ENCODE peak calls at places on chromosomes 16 and 17, in five cellular contexts. V is HEK293T, E is GM12878, F is K562, D is HepG2. L is an unnamed sample.

GRCh38 chr16:78094166-78094565 is 5.3 kb upstream of the WWOX start:
- DNase-seq in V (no peak), E (no peak), F (no peak), D (no peak), L (no peak)

GRCh38 chr17:73302189-73302588 is 9.6 kb downstream of the CDC42EP4 start:
- DNase-seq in V (no peak), E (no peak), F (no peak), D (no peak), L (no peak)

GRCh38 chr16:4698321-4699029 is 5.1 kb downstream of the NUDT16L1 start:
- DNase-seq in V (no peak), E (no peak), F (no peak), D (no peak), L (peak)

GRCh38 chr17:78023042-78023441 is 64.5 kb downstream of the TNRC6C start:
- DNase-seq in V (no peak), E (no peak), F (no peak), D (no peak), L (no peak)

GRCh38 chr16:89395150-89396142 is 94.9 kb downstream of the ANKRD11 start:
- DNase-seq in V (peak), E (no peak), F (no peak), D (peak), L (peak)

GRCh38 chr16:26993988-26994387 is 72.7 kb upstream of the C16orf82 start:
- DNase-seq in V (no peak), E (no peak), F (no peak), D (no peak), L (no peak)

GRCh38 chr17:12613566-12613965 is 52.1 kb upstream of the MYOCD start:
- DNase-seq in V (no peak), E (no peak), F (no peak), D (no peak), L (no peak)

GRCh38 chr17:12599185-12599920 is 66.3 kb upstream of the MYOCD start:
- DNase-seq in V (no peak), E (no peak), F (no peak), D (no peak), L (no peak)

GRCh38 chr17:46832306-46832895 is 13.9 kb upstream of the WNT3 start:
- DNase-seq in V (no peak), E (no peak), F (no peak), D (no peak), L (no peak)

GRCh38 chr17:58969156-58969555 is 137.5 kb downstream of the TRIM37 start:
- DNase-seq in V (no peak), E (no peak), F (no peak), D (no peak), L (peak)

GRCh38 chr17:29614345-29615047 is 8.2 kb downstream of the CORO6 start:
- DNase-seq in V (no peak), E (no peak), F (no peak), D (no peak), L (peak)

GRCh38 chr17:48612854-48613691 is 2.0 kb downstream of the HOXB8 start:
- DNase-seq in V (no peak), E (no peak), F (no peak), D (peak), L (peak)

GRCh38 chr16:70706948-70707465 is 21.2 kb upstream of the MTSS2 start:
- DNase-seq in V (no peak), E (no peak), F (no peak), D (no peak), L (no peak)

GRCh38 chr16:10517868-10518267 is 62.5 kb downstream of the EMP2 start:
- DNase-seq in V (no peak), E (no peak), F (no peak), D (no peak), L (no peak)

GRCh38 chr17:57868007-57868774 is 18.3 kb upstream of the MRPS23 start:
- DNase-seq in V (peak), E (peak), F (peak), D (peak), L (peak)

GRCh38 chr17:73706428-73706827 is 62.2 kb upstream of the SDK2 start:
- DNase-seq in V (no peak), E (no peak), F (no peak), D (no peak), L (no peak)

GRCh38 chr17:59830007-59830630 is 62.6 kb downstream of the TUBD1 start:
- DNase-seq in V (no peak), E (no peak), F (no peak), D (no peak), L (no peak)

GRCh38 chr17:33896309-33896708 is 358.8 kb upstream of the CCL2 start:
- DNase-seq in V (no peak), E (no peak), F (no peak), D (no peak), L (no peak)

GRCh38 chr17:43169561-43170139 is 1.4 kb upstream of the NBR1 start:
- DNase-seq in V (peak), E (no peak), F (peak), D (peak), L (peak)

GRCh38 chr17:43170766-43171681 is at the start of gene NBR1:
- DNase-seq in V (peak), E (peak), F (peak), D (peak), L (peak)

GRCh38 chr17:43175213-43176118 is 4.5 kb downstream of the NBR1 start:
- DNase-seq in V (no peak), E (no peak), F (no peak), D (peak), L (no peak)

GRCh38 chr17:43170140-43170765 is 761 bp upstream of the NBR1 start:
- DNase-seq in V (peak), E (peak), F (peak), D (peak), L (peak)

DNA sequence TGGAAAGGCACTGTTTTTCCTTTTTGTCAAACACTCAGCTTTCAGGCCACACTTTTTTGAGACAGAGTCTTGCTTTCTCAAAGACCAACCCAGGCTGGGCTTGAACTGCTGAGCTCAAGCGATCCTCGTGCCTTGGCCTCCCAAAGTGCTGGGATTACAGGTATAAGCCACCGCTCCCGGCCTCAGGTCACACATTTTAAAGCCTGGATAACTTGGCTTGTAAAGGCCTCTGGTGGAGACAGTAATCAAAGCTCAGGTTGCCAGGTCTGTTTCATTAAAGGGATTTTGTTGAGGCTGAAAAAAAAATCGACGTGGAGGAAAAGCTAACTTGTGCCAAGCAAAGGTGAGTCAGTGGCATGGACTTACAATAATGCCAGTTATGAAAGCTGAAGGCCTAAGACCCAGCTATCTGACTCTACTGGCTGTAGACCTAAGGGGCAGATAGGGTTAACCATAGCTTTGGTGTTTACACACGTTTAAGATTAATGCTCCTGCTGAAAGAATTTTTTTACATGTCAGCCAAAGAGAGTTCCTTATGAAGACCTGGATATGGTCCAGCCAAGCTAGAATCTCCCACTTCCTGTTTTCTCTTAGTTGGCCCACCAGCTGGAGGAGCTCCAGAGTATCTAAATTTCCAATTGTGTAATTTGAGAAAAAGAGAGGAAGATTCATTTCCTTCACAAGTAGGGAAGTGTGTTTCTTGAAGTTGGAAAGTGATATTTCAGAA is 910 bp downstream of the NBR1 start:
- DNase-seq in V (no peak), E (no peak), F (no peak), D (peak), L (no peak)
- TF ChIP-seq FOXM1 in V (no peak), E (no peak), F (peak), D (no peak), L (no peak)

GRCh38 chr16:87210949-87211348 is 106.2 kb downstream of the C16orf95 start:
- DNase-seq in V (no peak), E (no peak), F (no peak), D (no peak), L (no peak)

GRCh38 chr16:87206646-87207451 is 110.3 kb downstream of the C16orf95 start:
- DNase-seq in V (no peak), E (no peak), F (no peak), D (no peak), L (no peak)

GRCh38 chr16:87207509-87207908 is 109.7 kb downstream of the C16orf95 start:
- DNase-seq in V (no peak), E (no peak), F (no peak), D (no peak), L (no peak)

GRCh38 chr16:87209808-87210512 is 107.2 kb downstream of the C16orf95 start:
- DNase-seq in V (no peak), E (no peak), F (no peak), D (no peak), L (no peak)

DNA sequence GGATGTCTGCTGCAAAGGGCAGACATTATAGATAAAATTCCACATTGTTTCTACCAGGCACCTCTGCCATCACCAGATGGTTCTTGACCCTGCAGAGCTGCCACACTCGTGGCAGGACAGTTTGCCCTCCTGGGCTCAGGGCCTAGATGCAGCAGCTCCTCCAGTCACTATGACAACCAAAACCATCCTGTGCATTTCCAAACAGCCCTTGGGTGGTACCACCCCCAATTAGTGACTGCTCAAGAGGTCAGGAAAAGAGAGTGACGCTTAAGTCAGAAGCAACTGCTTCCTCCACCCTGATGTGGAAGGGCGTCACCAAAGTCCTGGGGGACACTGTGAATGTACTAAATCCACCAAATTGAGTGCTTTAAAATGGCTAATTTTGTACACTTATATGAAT is 109.2 kb downstream of the C16orf95 start:
- DNase-seq in V (no peak), E (no peak), F (no peak), D (no peak), L (no peak)
- TF ChIP-seq FOXM1 in V (no peak), E (no peak), F (no peak), D (no peak), L (no peak)

GRCh38 chr16:47213761-47214440 is 70.2 kb upstream of the NETO2 start:
- DNase-seq in V (no peak), E (no peak), F (no peak), D (no peak), L (no peak)
- TF ChIP-seq FOXM1 in V (no peak), E (no peak), F (no peak), D (no peak), L (no peak)

GRCh38 chr16:67733734-67734470 is 14.8 kb upstream of the GFOD2 start:
- DNase-seq in V (no peak), E (no peak), F (no peak), D (no peak), L (no peak)

GRCh38 chr16:67731071-67731810 is 12.1 kb upstream of the GFOD2 start:
- DNase-seq in V (no peak), E (no peak), F (no peak), D (no peak), L (no peak)

GRCh38 chr16:67736858-67737257 is 17.7 kb upstream of the GFOD2 start:
- DNase-seq in V (no peak), E (no peak), F (peak), D (no peak), L (no peak)

GRCh38 chr16:67730326-67730725 is 11.2 kb upstream of the GFOD2 start:
- DNase-seq in V (no peak), E (no peak), F (no peak), D (no peak), L (no peak)

DNA sequence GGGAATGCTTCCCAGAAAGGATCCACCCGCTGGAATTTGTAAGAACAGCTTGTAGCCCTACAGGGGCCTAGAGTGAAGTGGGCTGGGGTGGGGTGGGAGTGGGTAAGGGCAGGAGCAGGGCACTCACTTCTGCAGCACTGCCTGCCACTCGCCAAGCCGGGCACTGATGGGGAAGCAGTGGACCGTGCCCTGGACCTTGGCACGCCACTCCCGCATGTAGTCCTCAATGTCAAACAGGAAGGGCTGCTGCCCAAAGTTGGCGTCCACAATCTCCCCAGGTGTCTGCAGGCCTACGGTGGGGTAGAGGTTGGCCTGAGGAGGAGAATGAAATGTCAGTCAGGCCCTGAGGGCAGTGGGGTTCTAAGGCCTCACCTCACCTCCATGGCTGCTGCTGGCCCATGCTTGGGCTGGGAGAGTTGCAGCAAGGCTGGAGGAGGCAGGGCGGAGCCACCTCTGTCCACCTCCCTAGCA is 15.7 kb upstream of the GFOD2 start:
- DNase-seq in V (no peak), E (no peak), F (no peak), D (no peak), L (no peak)
- TF ChIP-seq FOXM1 in V (no peak), E (no peak), F (no peak), D (no peak), L (no peak)

DNA sequence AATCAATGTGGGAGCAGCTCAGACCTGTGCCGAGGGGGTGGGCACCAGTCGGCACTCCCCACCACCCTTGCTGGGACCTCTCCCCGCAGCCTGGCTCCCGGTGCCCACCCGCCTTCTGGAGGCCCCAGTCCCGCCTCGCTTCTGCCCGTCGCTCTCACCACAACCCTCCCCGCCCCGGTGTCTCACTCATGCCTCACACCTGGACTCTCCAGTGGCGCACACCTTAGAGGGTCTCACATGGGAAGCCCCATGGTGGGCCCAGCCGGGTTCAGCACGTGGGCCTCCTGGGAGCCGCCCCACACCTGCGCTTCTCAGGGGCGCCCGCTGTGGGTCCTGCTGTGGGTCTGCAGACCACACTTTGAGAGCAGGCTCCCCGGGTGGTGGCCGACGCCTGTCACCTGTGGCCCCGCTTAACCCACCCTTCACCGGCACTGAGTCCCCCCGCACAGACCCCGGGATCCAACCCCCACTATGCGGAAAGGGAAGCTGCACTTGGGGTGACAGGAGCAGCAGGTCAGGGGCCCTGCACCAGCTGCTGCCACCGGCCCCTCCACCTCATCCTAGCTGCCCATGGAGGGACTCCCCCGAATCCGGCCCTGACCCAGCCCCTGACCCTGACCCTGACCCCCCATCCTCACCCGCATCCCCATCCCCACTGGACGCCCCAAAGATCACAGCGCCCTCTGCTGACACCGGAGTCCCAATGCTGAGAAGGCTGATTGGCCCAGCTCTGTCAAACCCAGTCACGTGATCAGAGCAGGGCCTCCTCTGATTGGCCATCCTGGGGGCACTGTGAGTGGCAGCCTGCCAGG is 27.4 kb upstream of the SLC38A10 start:
- DNase-seq in V (peak), E (no peak), F (peak), D (peak), L (peak)
- TF ChIP-seq FOXM1 in V (no peak), E (no peak), F (no peak), D (no peak), L (no peak)

L was measured in SK-N-SH.